ENCODE peak calls at places on chromosome X, in five cellular contexts. B, Q, T, D and H are unnamed samples.
A peak's percentile ranks its signal among the peaks of the same experiment; 100 is the strongest.

GRCh38 chrX:28922106-28922505 is 334.9 kb downstream of the IL1RAPL1 start:
- DNase-seq in B (peak; percentile 25), Q (no peak), T (no peak), D (no peak), H (no peak)

GRCh38 chrX:121782976-121783375 is 735.6 kb downstream of the GLUD2 start:
- DNase-seq in B (no peak), Q (no peak), T (no peak), D (no peak), H (no peak)

GRCh38 chrX:387729-388128 is 1.0 kb upstream of the PPP2R3B start:
- DNase-seq in B (no peak), Q (no peak), T (no peak), D (no peak), H (no peak)

GRCh38 chrX:114626323-114626722 is 42.4 kb downstream of the HTR2C start:
- DNase-seq in B (peak; percentile 3), Q (peak; percentile 8), T (peak; percentile 12), D (no peak), H (peak; percentile 0)

GRCh38 chrX:149522914-149523313 is 17.8 kb upstream of the IDS start:
- DNase-seq in B (no peak), Q (no peak), T (no peak), D (no peak), H (peak; percentile 39)

GRCh38 chrX:46961097-46961496 is 48.9 kb downstream of the JADE3 start:
- DNase-seq in B (no peak), Q (no peak), T (no peak), D (no peak), H (no peak)

GRCh38 chrX:17377047-17377692 is 2.2 kb downstream of the NHS start:
- DNase-seq in B (peak; percentile 61), Q (no peak), T (peak; percentile 46), D (no peak), H (no peak)

GRCh38 chrX:102599950-102600579 is 750 bp downstream of the ARMCX5 start:
- DNase-seq in B (peak; percentile 42), Q (peak; percentile 4), T (no peak), D (no peak), H (no peak)

GRCh38 chrX:15946783-15947550 is 92.4 kb upstream of the AP1S2 start:
- DNase-seq in B (peak; percentile 86), Q (peak; percentile 5), T (no peak), D (no peak), H (no peak)

GRCh38 chrX:2638279-2638678 is 52.8 kb upstream of the CD99 start:
- DNase-seq in B (no peak), Q (no peak), T (no peak), D (no peak), H (no peak)

GRCh38 chrX:123476636-123477219 is 256.1 kb downstream of the THOC2 start:
- DNase-seq in B (no peak), Q (no peak), T (no peak), D (no peak), H (no peak)

GRCh38 chrX:18997916-18998315 is 14.0 kb upstream of the PHKA2 start:
- DNase-seq in B (no peak), Q (no peak), T (no peak), D (no peak), H (no peak)

GRCh38 chrX:72126539-72127140 is 5.1 kb downstream of the RTL5 start:
- DNase-seq in B (peak; percentile 80), Q (peak; percentile 74), T (peak; percentile 82), D (no peak), H (peak; percentile 30)

GRCh38 chrX:71616672-71617529 is 1.4 kb downstream of the CXCR3 start:
- DNase-seq in B (no peak), Q (no peak), T (peak; percentile 32), D (no peak), H (peak; percentile 31)

GRCh38 chrX:141142946-141143345 is 34.0 kb downstream of the LDOC1 start:
- DNase-seq in B (no peak), Q (no peak), T (no peak), D (no peak), H (no peak)

GRCh38 chrX:943035-943434 is 269.4 kb downstream of the CRLF2 start:
- DNase-seq in B (no peak), Q (no peak), T (no peak), D (no peak), H (no peak)

GRCh38 chrX:115582871-115583729 is 22.1 kb downstream of the PLS3 start:
- DNase-seq in B (peak; percentile 69), Q (no peak), T (no peak), D (no peak), H (no peak)

GRCh38 chrX:123884809-123885408 is 25.1 kb downstream of the XIAP start:
- DNase-seq in B (peak; percentile 52), Q (peak; percentile 55), T (peak; percentile 60), D (no peak), H (peak; percentile 31)

GRCh38 chrX:136209016-136209738 is 42.0 kb downstream of the MAP7D3 start:
- DNase-seq in B (peak; percentile 56), Q (peak; percentile 50), T (peak; percentile 62), D (no peak), H (no peak)

GRCh38 chrX:16278927-16279326 is 111.6 kb downstream of the MAGEB17 start:
- DNase-seq in B (no peak), Q (peak; percentile 7), T (no peak), D (no peak), H (no peak)

GRCh38 chrX:106263817-106264216 is 95.7 kb downstream of the PWWP3B start:
- DNase-seq in B (no peak), Q (no peak), T (no peak), D (no peak), H (no peak)

GRCh38 chrX:47191331-47191730 is 2.3 kb upstream of the UBA1 start:
- DNase-seq in B (no peak), Q (peak; percentile 24), T (no peak), D (no peak), H (no peak)

GRCh38 chrX:10450229-10450958 is 170.0 kb downstream of the MID1 start:
- DNase-seq in B (peak; percentile 82), Q (no peak), T (no peak), D (no peak), H (no peak)

GRCh38 chrX:25049347-25049746 is 33.6 kb upstream of the ARX start:
- DNase-seq in B (no peak), Q (peak; percentile 3), T (no peak), D (no peak), H (no peak)

GRCh38 chrX:129726307-129727111 is 12.3 kb upstream of the XPNPEP2 start:
- DNase-seq in B (peak; percentile 69), Q (peak; percentile 61), T (peak; percentile 51), D (no peak), H (peak; percentile 21)

GRCh38 chrX:68710870-68711576 is 63.6 kb downstream of the STARD8 start:
- DNase-seq in B (peak; percentile 53), Q (peak; percentile 41), T (peak; percentile 73), D (no peak), H (peak; percentile 40)

GRCh38 chrX:136258951-136259350 is 7.8 kb upstream of the MAP7D3 start:
- DNase-seq in B (no peak), Q (no peak), T (no peak), D (no peak), H (no peak)

GRCh38 chrX:24343719-24344118 is 16.7 kb upstream of the SUPT20HL1 start:
- DNase-seq in B (no peak), Q (no peak), T (no peak), D (no peak), H (no peak)

GRCh38 chrX:17590892-17591740 is 146.2 kb upstream of the SCML1 start:
- DNase-seq in B (peak; percentile 80), Q (peak; percentile 36), T (peak; percentile 49), D (no peak), H (peak; percentile 3)

GRCh38 chrX:22686138-22686541 is 313.6 kb upstream of the DDX53 start:
- DNase-seq in B (peak; percentile 73), Q (no peak), T (peak; percentile 35), D (no peak), H (no peak)

GRCh38 chrX:56788717-56789122 is 59.7 kb downstream of the NBDY start:
- DNase-seq in B (peak; percentile 47), Q (peak; percentile 29), T (no peak), D (no peak), H (peak; percentile 18)
- TF ChIP-seq MXI1 in B (no peak), Q (no peak), T (no peak), D (no peak), H (no peak)

DNA sequence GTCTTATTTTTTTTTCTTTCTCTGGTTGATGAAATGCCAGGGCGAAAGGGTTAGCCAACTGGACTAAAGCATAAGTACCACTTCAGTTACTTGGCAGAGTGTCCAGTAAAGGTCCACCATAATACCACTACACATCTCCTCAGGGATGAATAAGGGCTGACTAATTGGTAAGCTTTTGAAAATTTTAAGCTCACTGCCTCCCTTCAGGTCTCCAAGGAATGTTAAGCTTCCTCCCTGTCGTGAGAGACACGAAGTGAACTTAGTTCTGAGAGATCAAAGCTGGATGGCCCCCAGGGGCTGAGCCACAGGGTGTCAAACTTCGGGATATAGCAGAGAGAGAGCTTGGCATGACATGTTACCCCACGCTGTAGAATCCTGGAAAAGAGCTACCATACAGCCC is 111.4 kb downstream of the VSIG4 start:
- DNase-seq in B (no peak), Q (no peak), T (no peak), D (no peak), H (no peak)
- TF ChIP-seq MXI1 in B (no peak), Q (no peak), T (no peak), D (no peak), H (no peak)

GRCh38 chrX:134990475-134991473 is at the start of gene SMIM10:
- DNase-seq in B (peak; percentile 79), Q (peak; percentile 91), T (peak; percentile 78), D (no peak), H (no peak)
- TF ChIP-seq MXI1 in B (peak; percentile 54), Q (peak; percentile 52), T (no peak), D (no peak), H (no peak)

GRCh38 chrX:48468247-48468671 is 1.8 kb downstream of the SLC38A5 start:
- DNase-seq in B (no peak), Q (peak; percentile 83), T (no peak), D (no peak), H (no peak)

GRCh38 chrX:48470110-48470832 is at the start of gene SLC38A5:
- DNase-seq in B (no peak), Q (peak; percentile 85), T (no peak), D (no peak), H (peak; percentile 60)

GRCh38 chrX:48467331-48467761 is 2.7 kb downstream of the SLC38A5 start:
- DNase-seq in B (no peak), Q (peak; percentile 76), T (no peak), D (no peak), H (no peak)

GRCh38 chrX:48470833-48471118 is 716 bp upstream of the SLC38A5 start:
- DNase-seq in B (no peak), Q (peak; percentile 44), T (no peak), D (no peak), H (peak; percentile 52)

GRCh38 chrX:48468693-48469691 is 1.1 kb downstream of the SLC38A5 start:
- DNase-seq in B (no peak), Q (peak; percentile 78), T (no peak), D (no peak), H (no peak)
- TF ChIP-seq MXI1 in B (no peak), Q (no peak), T (no peak), D (no peak), H (no peak)

DNA sequence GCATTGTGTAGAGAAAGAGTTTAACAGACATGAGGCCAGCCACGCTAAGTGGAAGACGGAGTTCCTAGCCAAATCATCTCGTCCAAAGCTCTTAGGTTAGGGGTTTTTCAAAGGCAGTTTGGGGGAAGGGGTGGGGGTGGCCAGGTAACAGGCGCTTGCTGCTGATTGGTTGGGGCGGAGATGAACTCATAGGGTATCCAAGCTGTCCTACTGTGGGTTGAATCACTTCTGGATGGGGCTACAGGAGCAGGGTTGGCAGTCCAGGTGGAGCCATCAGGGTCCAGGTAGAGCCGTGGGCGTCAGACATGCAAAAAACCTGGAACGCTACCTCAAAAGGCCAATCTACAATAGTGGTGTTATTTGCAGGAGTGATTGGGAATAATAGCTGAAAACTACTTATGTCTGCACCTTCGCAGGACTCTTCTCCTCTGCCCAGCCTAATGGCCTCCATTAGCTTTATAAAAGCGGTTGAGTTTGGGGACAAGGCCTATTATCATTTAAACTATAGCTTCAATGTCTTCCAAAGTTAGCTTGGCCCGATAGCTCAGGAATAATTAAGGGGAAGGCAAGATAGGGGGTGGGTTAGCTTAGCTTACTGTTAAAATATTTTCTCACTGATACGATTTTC is 579.6 kb downstream of the NLGN4X start:
- DNase-seq in B (no peak), Q (no peak), T (no peak), D (no peak), H (no peak)
- TF ChIP-seq MXI1 in B (no peak), Q (no peak), T (no peak), D (no peak), H (no peak)